ENCODE peak calls at places on chromosomes 5 and 9, in six cellular contexts. One of them, this sample, is unnamed.

GRCh38 chr9:21455320-21455719 is 15.1 kb downstream of the IFNA1 start:
- DNase-seq in myocyte: peak; percentile 32
- DNase-seq in left cardiac atrium: no peak
- DNase-seq in coronary artery: no peak
- DNase-seq in T-cell: peak; percentile 2
- DNase-seq in HS-5: no peak
- DNase-seq in this sample: no peak

GRCh38 chr9:124267271-124267807 is 9.6 kb downstream of the NEK6 start:
- DNase-seq in coronary artery: peak; percentile 80
- DNase-seq in left cardiac atrium: no peak
- DNase-seq in myocyte: peak; percentile 96
- DNase-seq in T-cell: no peak
- DNase-seq in HS-5: no peak
- DNase-seq in this sample: no peak

GRCh38 chr9:24832307-24832706 is 286.6 kb upstream of the IZUMO3 start:
- DNase-seq in coronary artery: no peak
- DNase-seq in HS-5: no peak
- DNase-seq in T-cell: no peak
- DNase-seq in left cardiac atrium: no peak
- DNase-seq in myocyte: no peak
- DNase-seq in this sample: no peak

GRCh38 chr5:133807348-133807747 is 161.1 kb downstream of the C5orf15 start:
- DNase-seq in left cardiac atrium: no peak
- DNase-seq in coronary artery: no peak
- DNase-seq in HS-5: no peak
- DNase-seq in myocyte: no peak
- DNase-seq in T-cell: no peak
- DNase-seq in this sample: no peak

GRCh38 chr5:37769108-37769507 is 70.7 kb downstream of the GDNF start:
- DNase-seq in T-cell: no peak
- DNase-seq in HS-5: no peak
- DNase-seq in left cardiac atrium: no peak
- DNase-seq in coronary artery: no peak
- DNase-seq in myocyte: no peak
- DNase-seq in this sample: no peak

GRCh38 chr5:57503433-57503832 is 20.8 kb upstream of the ACTBL2 start:
- DNase-seq in HS-5: no peak
- DNase-seq in myocyte: no peak
- DNase-seq in coronary artery: no peak
- DNase-seq in T-cell: no peak
- DNase-seq in left cardiac atrium: no peak
- DNase-seq in this sample: no peak

GRCh38 chr5:61941637-61942036 is 364.4 kb upstream of the KIF2A start:
- DNase-seq in HS-5: no peak
- DNase-seq in T-cell: no peak
- DNase-seq in coronary artery: no peak
- DNase-seq in myocyte: peak; percentile 9
- DNase-seq in left cardiac atrium: no peak
- DNase-seq in this sample: no peak

GRCh38 chr5:53039855-53040254 is 50.7 kb downstream of the ITGA2 start:
- DNase-seq in coronary artery: no peak
- DNase-seq in myocyte: no peak
- DNase-seq in HS-5: no peak
- DNase-seq in left cardiac atrium: no peak
- DNase-seq in T-cell: no peak
- DNase-seq in this sample: no peak

GRCh38 chr5:89534331-89534730 is 651.3 kb upstream of the MEF2C start:
- DNase-seq in coronary artery: no peak
- DNase-seq in T-cell: no peak
- DNase-seq in HS-5: peak; percentile 9
- DNase-seq in left cardiac atrium: no peak
- DNase-seq in myocyte: peak; percentile 7
- DNase-seq in this sample: no peak

This sample was measured in sigmoid colon.